ENCODE peak calls at places on chromosomes 2 and 18, in eight cellular contexts. T is T1000; H is MM.1S; X is stimulated activated naive CD8-positive, alpha-beta T cell treated with anti-CD3 and anti-CD28 coated beads, Interleukin-15, Interleukin-2, amounts not matched to agents 100 U/mL and 50 U/mL, for 24 hours; J is SJSA1; Z is frontal cortex; C is GM12865; E is HuH-7. W is an unnamed sample.

GRCh38 chr2:63855418-63856301 is 14.0 kb downstream of the UGP2 start:
- DNase-seq in X (no peak), J (no peak), Z (no peak), E (no peak), C (no peak), T (no peak), H (no peak), W (no peak)

GRCh38 chr2:183079335-183079775 is 808 bp downstream of the DUSP19 start:
- DNase-seq in T (no peak), Z (no peak), J (no peak), E (no peak), H (no peak), C (no peak), X (no peak), W (peak)

GRCh38 chr2:64359892-64360657 is 93.9 kb upstream of the LGALSL start:
- DNase-seq in X (peak), H (peak), J (peak), Z (no peak), E (no peak), C (peak), T (no peak), W (no peak)

GRCh38 chr2:44433841-44434240 is 72.1 kb downstream of the CAMKMT start:
- DNase-seq in H (no peak), T (no peak), E (no peak), Z (no peak), C (no peak), X (no peak), J (no peak), W (no peak)

GRCh38 chr2:1784087-1784486 is 39.8 kb upstream of the PXDN start:
- DNase-seq in J (no peak), Z (no peak), T (no peak), C (no peak), X (no peak), H (no peak), E (no peak), W (no peak)

GRCh38 chr2:66565291-66565690 is 130.4 kb downstream of the MEIS1 start:
- DNase-seq in Z (no peak), X (no peak), T (no peak), C (no peak), J (no peak), E (no peak), H (no peak), W (no peak)

GRCh38 chr2:108553181-108553919 is 19.1 kb downstream of the LIMS1 start:
- DNase-seq in Z (no peak), E (no peak), X (no peak), T (no peak), H (no peak), C (no peak), J (no peak), W (no peak)

GRCh38 chr2:218988650-218989049 is 3.7 kb upstream of the FEV start:
- DNase-seq in T (no peak), H (no peak), Z (no peak), J (no peak), X (no peak), E (no peak), C (no peak), W (no peak)

GRCh38 chr18:70135604-70136003 is 69.9 kb downstream of the RTTN start:
- DNase-seq in E (no peak), C (no peak), X (no peak), Z (no peak), J (no peak), T (no peak), H (no peak), W (no peak)

GRCh38 chr2:84452624-84453023 is 6.5 kb downstream of the SUCLG1 start:
- DNase-seq in C (no peak), Z (no peak), X (no peak), E (no peak), T (no peak), J (no peak), H (no peak), W (no peak)

GRCh38 chr2:34070196-34070595 is 471.1 kb upstream of the FAM98A start:
- DNase-seq in X (no peak), J (no peak), T (no peak), C (no peak), E (no peak), Z (no peak), H (no peak), W (no peak)

GRCh38 chr2:109331864-109332848 is 203.2 kb downstream of the SH3RF3 start:
- DNase-seq in T (peak), C (peak), H (peak), Z (no peak), X (peak), E (no peak), J (peak), W (no peak)

GRCh38 chr2:38997784-38998183 is 108.1 kb downstream of the ARHGEF33 start:
- DNase-seq in T (peak), J (peak), Z (no peak), C (no peak), H (no peak), X (no peak), E (no peak), W (no peak)

GRCh38 chr2:130798472-130799221 is 38.1 kb upstream of the ARHGEF4 start:
- DNase-seq in E (no peak), Z (no peak), C (no peak), H (no peak), T (no peak), X (peak), J (no peak), W (no peak)

GRCh38 chr2:216508229-216508628 is 9.6 kb downstream of the RPL37A start:
- DNase-seq in H (no peak), J (no peak), T (no peak), Z (no peak), X (no peak), C (no peak), E (no peak), W (no peak)

GRCh38 chr2:202249521-202249850 is 11.1 kb upstream of the SUMO1 start:
- DNase-seq in E (no peak), C (no peak), H (no peak), T (no peak), Z (no peak), X (no peak), J (no peak), W (no peak)

GRCh38 chr2:10407841-10408648 is 40.1 kb downstream of the ODC1 start:
- DNase-seq in J (no peak), Z (no peak), H (peak), T (peak), C (peak), E (peak), X (peak), W (peak)

GRCh38 chr2:73291093-73291460 is 2.3 kb downstream of the EGR4 start:
- DNase-seq in C (peak), H (peak), Z (peak), J (peak), X (peak), T (peak), E (peak), W (peak)

GRCh38 chr2:121184248-121184862 is 100.6 kb downstream of the TFCP2L1 start:
- DNase-seq in C (no peak), E (no peak), X (no peak), T (no peak), Z (no peak), H (no peak), J (no peak), W (no peak)